ENCODE peak calls at places on chromosomes 12 and 14, in four cellular contexts. R is WTC11, T is K562, F is HepG2. X is an unnamed sample.

GRCh38 chr14:34997762-34998161 is 15.0 kb downstream of the SRP54 start:
- DNase-seq in R (no peak), F (no peak), T (no peak), X (no peak)

GRCh38 chr14:74275265-74275841 is 27.4 kb downstream of the ABCD4 start:
- DNase-seq in T (no peak), F (no peak), R (no peak), X (no peak)

GRCh38 chr12:11746024-11746771 is 96.7 kb downstream of the ETV6 start:
- DNase-seq in R (no peak), T (no peak), F (no peak), X (no peak)

GRCh38 chr12:19234171-19234704 is 104.7 kb downstream of the PLEKHA5 start:
- DNase-seq in F (no peak), R (no peak), T (no peak), X (no peak)

GRCh38 chr14:52590318-52590717 is 37.7 kb downstream of the GPR137C start:
- DNase-seq in T (no peak), R (no peak), F (no peak), X (no peak)

GRCh38 chr12:79451365-79451764 is 239.4 kb downstream of the PAWR start:
- DNase-seq in T (no peak), F (no peak), R (no peak), X (no peak)

GRCh38 chr12:34048714-34049113 is 26.4 kb downstream of the ALG10 start:
- DNase-seq in F (peak), T (no peak), R (no peak), X (no peak)

GRCh38 chr14:45650754-45651153 is 397.8 kb upstream of the MIS18BP1 start:
- DNase-seq in F (no peak), T (no peak), R (no peak), X (peak)

GRCh38 chr14:83425138-83425537 is 1891.5 kb upstream of the SEL1L start:
- DNase-seq in T (no peak), R (no peak), F (no peak), X (no peak)

GRCh38 chr12:60205500-60205899 is 609.7 kb downstream of the SLC16A7 start:
- DNase-seq in T (no peak), R (no peak), F (no peak), X (peak)

GRCh38 chr12:103840881-103841689 is at the start of gene NT5DC3:
- DNase-seq in R (peak), T (peak), F (peak), X (peak)

GRCh38 chr14:81990312-81990761 is 456.7 kb upstream of the SEL1L start:
- DNase-seq in F (peak), T (peak), R (peak), X (peak)

GRCh38 chr12:97650242-97650641 is 187.6 kb downstream of the RMST start:
- DNase-seq in R (no peak), T (no peak), F (no peak), X (no peak)

GRCh38 chr14:65250162-65250495 is 147.8 kb upstream of the MAX start:
- DNase-seq in R (no peak), F (no peak), T (no peak), X (no peak)

GRCh38 chr14:72902802-72903530 is 9.1 kb upstream of the DPF3 start:
- DNase-seq in R (no peak), F (no peak), T (no peak), X (no peak)

GRCh38 chr14:102969060-102969791 is 46.8 kb downstream of the AMN start:
- DNase-seq in T (no peak), F (no peak), R (no peak), X (no peak)

GRCh38 chr14:105380656-105381210 is 17.6 kb upstream of the TEX22 start:
- DNase-seq in F (no peak), R (no peak), T (no peak), X (no peak)

GRCh38 chr12:95279835-95280234 is 62.2 kb downstream of the VEZT start:
- DNase-seq in R (no peak), F (peak), T (no peak), X (no peak)

GRCh38 chr12:53710098-53710497 is 17.2 kb downstream of the CALCOCO1 start:
- DNase-seq in F (no peak), T (no peak), R (no peak), X (no peak)

GRCh38 chr14:70188608-70189540 is at the start of gene SLC8A3:
- DNase-seq in F (no peak), T (no peak), R (peak), X (peak)

GRCh38 chr14:30550335-30550734 is 8.6 kb upstream of the G2E3 start:
- DNase-seq in F (no peak), R (no peak), T (no peak), X (no peak)

GRCh38 chr12:67442347-67442841 is 173.2 kb downstream of the CAND1 start:
- DNase-seq in T (no peak), F (no peak), R (no peak), X (no peak)

GRCh38 chr14:71626281-71626835 is 305.9 kb upstream of the RGS6 start:
- DNase-seq in F (no peak), T (no peak), R (no peak), X (no peak)

GRCh38 chr12:14901228-14901562 is 15.5 kb upstream of the MGP start:
- DNase-seq in F (no peak), T (no peak), R (no peak), X (peak)

GRCh38 chr12:110702081-110702480 is 13.2 kb upstream of the HVCN1 start:
- DNase-seq in T (no peak), F (no peak), R (no peak), X (no peak)

GRCh38 chr12:2034633-2035420 is 18.0 kb upstream of the CACNA1C start:
- DNase-seq in T (peak), R (peak), F (peak), X (peak)

GRCh38 chr12:106492893-106493292 is 89.9 kb upstream of the RFX4 start:
- DNase-seq in T (no peak), R (no peak), F (no peak), X (no peak)

GRCh38 chr12:26810330-26810729 is 22.7 kb downstream of the ITPR2 start:
- DNase-seq in R (peak), T (no peak), F (no peak), X (peak)

GRCh38 chr14:54830650-54831049 is 72.0 kb downstream of the GCH1 start:
- DNase-seq in R (no peak), T (no peak), F (no peak), X (no peak)

GRCh38 chr14:55323910-55324309 is 52.7 kb downstream of the FBXO34 start:
- DNase-seq in R (no peak), T (no peak), F (no peak), X (no peak)

GRCh38 chr12:63930971-63931370 is 86.5 kb downstream of the SRGAP1 start:
- DNase-seq in T (no peak), F (no peak), R (no peak), X (no peak)

GRCh38 chr14:69138189-69138535 is 14.8 kb downstream of the DCAF5 start:
- DNase-seq in T (no peak), F (no peak), R (no peak), X (no peak)

GRCh38 chr14:69132513-69133181 is 20.3 kb downstream of the DCAF5 start:
- DNase-seq in F (no peak), R (no peak), T (no peak), X (no peak)

GRCh38 chr14:69133206-69134125 is 19.5 kb downstream of the DCAF5 start:
- DNase-seq in T (peak), F (no peak), R (no peak), X (no peak)

GRCh38 chr14:69137456-69138188 is 15.3 kb downstream of the DCAF5 start:
- DNase-seq in F (no peak), T (no peak), R (no peak), X (no peak)

GRCh38 chr14:69135133-69135532 is 17.8 kb downstream of the DCAF5 start:
- DNase-seq in F (no peak), T (no peak), R (no peak), X (no peak)
- TF ChIP-seq CREB1 in F (no peak), T (no peak), R (no peak), X (no peak)

DNA sequence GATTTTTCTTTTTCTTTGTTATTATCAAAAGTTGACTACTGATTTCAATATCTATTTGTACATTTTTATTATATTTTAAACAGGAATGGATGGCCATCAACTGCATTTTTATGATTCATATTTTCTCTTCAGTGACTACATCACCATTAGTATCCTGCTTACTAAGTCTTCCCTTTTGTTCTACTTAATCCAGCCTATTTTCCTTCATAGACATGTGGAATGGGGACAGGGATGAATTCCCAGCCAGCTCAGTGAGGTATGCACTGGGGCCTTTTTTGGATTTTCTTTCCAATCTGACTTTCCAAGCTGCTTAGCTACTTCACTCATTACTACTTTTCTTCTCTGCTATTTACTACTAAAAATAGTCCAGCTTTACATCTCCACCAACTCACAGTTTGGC is 38.4 kb downstream of the AKAP6 start:
- DNase-seq in T (no peak), F (no peak), R (no peak), X (no peak)
- TF ChIP-seq CREB1 in T (no peak), F (no peak), R (no peak), X (no peak)

GRCh38 chr12:116385486-116386217 is 108.2 kb upstream of the MED13L start:
- DNase-seq in F (peak), R (no peak), T (peak), X (peak)

GRCh38 chr12:116381744-116382455 is 104.4 kb upstream of the MED13L start:
- DNase-seq in T (no peak), F (no peak), R (peak), X (peak)

GRCh38 chr12:116384175-116384574 is 106.7 kb upstream of the MED13L start:
- DNase-seq in F (no peak), R (no peak), T (no peak), X (no peak)

GRCh38 chr12:116382456-116382902 is 105.0 kb upstream of the MED13L start:
- DNase-seq in R (no peak), T (no peak), F (no peak), X (no peak)

DNA sequence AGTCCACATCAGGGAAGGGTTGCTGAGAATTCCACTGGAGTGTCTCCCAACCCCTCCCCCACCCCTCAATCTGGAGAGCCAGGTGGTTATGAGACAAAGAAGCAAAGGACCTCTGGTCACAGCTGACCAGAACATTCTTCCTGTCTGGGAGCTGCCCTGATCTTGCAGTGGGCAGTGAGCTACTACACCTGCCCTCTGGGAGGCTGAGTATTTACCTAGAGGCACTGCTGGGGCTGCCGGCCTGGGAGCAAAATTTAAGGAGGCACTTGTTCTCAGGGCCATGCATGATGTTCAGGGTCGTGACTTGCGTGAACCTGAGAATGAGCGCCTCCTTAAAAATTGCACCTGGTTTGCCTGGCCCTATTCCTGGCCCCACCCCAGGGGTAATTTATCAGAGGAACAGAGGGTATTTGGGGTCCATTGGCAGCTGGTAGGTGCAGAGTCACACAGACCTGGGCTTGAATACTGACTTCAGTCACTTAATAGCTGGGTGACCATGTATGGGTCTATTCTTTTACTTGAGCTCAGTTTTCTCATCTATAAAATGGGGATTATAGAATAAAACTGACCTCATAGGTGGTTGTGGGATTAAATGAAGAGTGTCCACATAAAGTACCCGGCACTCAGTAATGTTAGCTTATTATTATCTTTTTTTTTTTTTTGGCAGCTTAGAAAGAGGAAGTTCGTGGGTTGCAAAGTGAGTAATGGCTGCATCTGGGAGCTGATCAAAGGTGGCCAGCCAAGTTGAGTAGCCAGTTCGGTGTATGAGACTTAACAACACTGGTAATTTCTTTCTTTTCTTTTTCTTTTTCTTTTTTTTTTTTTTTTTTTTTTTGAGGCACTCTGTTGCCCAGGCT is 107.4 kb upstream of the MED13L start:
- DNase-seq in T (peak), F (no peak), R (peak), X (peak)
- TF ChIP-seq CREB1 in T (no peak), F (no peak), R (no peak), X (no peak)

DNA sequence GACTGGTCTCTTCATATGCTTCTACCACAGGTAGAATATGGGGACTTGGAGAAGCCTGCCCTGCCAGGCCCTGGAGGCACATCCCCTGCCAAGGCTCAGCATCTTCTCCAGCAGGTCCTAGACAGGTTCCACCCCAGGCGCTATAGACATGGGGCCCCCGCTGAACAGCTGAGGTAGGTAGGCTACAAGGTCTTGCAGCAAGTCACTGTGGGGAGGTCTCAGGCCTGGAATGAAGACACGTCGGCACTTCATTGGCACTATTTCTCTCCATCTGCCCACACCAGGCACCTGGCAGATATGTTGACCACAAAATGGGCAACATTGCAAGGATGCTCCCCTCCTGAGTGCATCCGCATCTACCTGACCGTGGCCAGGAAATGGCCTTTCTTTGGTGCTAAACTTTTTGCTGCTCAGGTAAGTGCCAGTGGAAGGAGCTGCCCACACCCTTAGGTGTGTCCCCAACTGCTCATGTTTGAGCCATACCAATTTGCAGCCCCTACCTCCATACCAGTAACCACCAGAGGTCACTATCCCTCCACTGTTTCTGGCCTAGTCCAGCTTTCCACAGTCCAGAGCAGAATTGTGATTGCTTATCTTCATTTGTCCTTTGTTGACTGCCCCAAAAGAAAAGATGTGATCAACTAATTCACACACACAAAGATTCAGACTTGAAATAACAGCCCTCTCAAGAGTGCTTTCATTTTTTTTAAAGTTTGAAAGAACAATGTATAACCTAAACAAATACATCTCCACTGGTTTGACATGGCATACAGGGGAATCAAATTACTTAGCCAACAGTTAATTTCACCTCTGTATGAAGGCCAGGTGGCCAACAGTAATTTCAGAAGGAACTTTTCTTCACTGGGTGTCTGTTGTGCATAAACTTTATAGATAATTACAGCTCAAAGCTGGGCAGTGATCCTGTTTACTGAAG is 16.1 kb downstream of the PIGH start:
- DNase-seq in T (peak), F (peak), R (peak), X (peak)
- TF ChIP-seq CREB1 in T (no peak), F (no peak), R (no peak), X (no peak)

GRCh38 chr12:123121670-123122069 is 29.2 kb downstream of the PITPNM2 start:
- DNase-seq in R (no peak), F (no peak), T (no peak), X (no peak)

GRCh38 chr12:123131291-123131831 is 19.5 kb downstream of the PITPNM2 start:
- DNase-seq in R (no peak), T (no peak), F (no peak), X (no peak)

GRCh38 chr12:123129651-123130050 is 21.2 kb downstream of the PITPNM2 start:
- DNase-seq in R (no peak), T (no peak), F (no peak), X (no peak)

GRCh38 chr12:123122649-123123048 is 28.2 kb downstream of the PITPNM2 start:
- DNase-seq in R (no peak), T (no peak), F (no peak), X (no peak)

GRCh38 chr12:123126294-123127144 is 24.4 kb downstream of the PITPNM2 start:
- DNase-seq in F (peak), T (peak), R (no peak), X (no peak)
- TF ChIP-seq CREB1 in F (no peak), T (peak), R (no peak), X (no peak)

DNA sequence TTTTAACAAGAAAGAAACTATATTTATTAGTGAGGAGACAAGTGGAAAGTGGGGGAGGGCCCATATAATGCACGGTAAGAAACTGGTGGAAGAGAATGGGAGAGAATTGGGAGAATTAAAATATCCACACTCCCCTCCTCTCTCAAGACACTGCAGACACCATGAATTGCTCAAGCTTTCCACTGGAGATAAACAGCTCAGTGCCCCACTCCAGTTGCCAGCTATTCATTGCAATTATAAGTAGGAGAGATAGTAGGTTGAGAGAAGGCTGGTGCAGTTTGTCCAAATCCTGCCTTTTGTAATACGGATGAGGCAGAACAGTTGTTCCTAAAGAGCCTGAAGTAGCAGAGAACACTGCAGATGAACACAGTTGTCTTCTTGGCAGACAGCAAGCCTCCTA is 38.2 kb downstream of the DCAF5 start:
- DNase-seq in F (no peak), R (no peak), T (no peak), X (no peak)
- TF ChIP-seq CREB1 in F (no peak), R (no peak), T (no peak), X (no peak)

DNA sequence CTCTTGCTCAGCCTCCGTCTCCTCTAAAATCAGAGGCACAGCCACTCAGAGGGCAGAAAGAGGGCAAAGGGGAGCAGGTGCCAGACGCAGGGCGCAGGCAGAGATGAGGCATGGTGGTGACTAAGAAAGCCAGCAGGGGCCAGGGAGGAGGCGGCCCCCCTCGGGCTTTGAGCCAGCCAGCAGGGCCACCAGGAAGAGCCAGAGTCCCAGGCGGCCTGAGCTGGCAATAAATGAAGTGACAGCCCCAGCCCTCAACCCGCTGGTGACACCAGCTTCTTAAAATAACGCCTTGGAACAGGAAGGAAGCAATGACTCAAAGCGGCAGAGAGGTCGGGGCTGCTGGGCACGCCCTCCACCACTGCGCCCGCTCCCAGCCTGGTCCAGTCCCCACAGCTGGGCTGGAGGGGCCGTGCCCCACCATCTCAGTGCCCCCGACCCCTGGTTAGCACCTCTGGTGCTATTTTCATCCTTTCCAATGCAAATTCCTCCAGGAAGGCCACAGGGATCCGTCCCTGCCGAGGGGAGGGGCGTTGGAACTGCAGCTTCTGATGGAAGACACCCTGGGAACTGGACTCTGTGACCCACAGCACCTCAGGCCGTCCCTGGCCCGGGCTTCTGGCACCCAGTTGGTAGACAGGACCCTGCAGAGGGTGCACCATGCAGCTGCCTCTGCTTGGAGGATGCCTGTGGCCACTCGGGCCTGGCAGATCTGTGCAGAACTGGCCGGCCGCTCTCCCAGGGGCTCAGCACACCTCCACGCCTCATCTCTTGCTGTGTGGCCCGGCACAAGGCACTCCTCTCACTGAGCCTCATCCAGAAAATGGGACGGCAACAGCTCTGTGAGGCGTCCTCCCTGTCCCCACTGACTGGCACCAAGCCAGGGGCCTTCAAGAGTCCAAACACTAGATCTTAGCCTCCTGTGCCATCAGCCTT is 113.7 kb downstream of the NCOR2 start:
- DNase-seq in F (no peak), R (no peak), T (no peak), X (no peak)
- TF ChIP-seq CREB1 in F (no peak), R (no peak), T (no peak), X (no peak)